ENCODE peak calls at places on chromosomes 11 and 22, in six cellular contexts. J is EH; H is stimulated activated CD8-positive, alpha-beta memory T cell treated with anti-CD3 and anti-CD28 coated beads, Interleukin-4, amount 100 ng/mL, for 48 hours; L is Daoy; F is CD14-positive monocyte; B is stimulated activated CD4-positive, alpha-beta T cell treated with anti-CD3 and anti-CD28 coated beads, Interleukin-4, amount 100 ng/mL, for 48 hours. K is an unnamed sample.
A peak's percentile ranks its signal among the peaks of the same experiment; 100 is the strongest.

GRCh38 chr11:3198815-3199214 is 19.8 kb downstream of the MRGPRG start:
- DNase-seq in J (no peak), H (no peak), L (no peak), F (no peak), B (no peak), K (no peak)

GRCh38 chr11:86917577-86917976 is 37.6 kb downstream of the FZD4 start:
- DNase-seq in J (no peak), H (no peak), L (no peak), F (no peak), B (no peak), K (no peak)

GRCh38 chr11:36385121-36385530 is 89.0 kb downstream of the PRR5L start:
- DNase-seq in J (peak; percentile 58), H (no peak), L (peak; percentile 87), F (no peak), B (no peak), K (no peak)

GRCh38 chr11:7418061-7418460 is 67.2 kb upstream of the OLFML1 start:
- DNase-seq in J (no peak), H (no peak), L (peak; percentile 87), F (no peak), B (no peak), K (no peak)

GRCh38 chr22:46577361-46578249 is 40.2 kb upstream of the CELSR1 start:
- DNase-seq in J (no peak), H (no peak), L (no peak), F (peak; percentile 46), B (no peak), K (no peak)

GRCh38 chr11:67032830-67033555 is 10.1 kb downstream of the SYT12 start:
- DNase-seq in J (peak; percentile 95), H (no peak), L (peak; percentile 94), F (no peak), B (no peak), K (no peak)

GRCh38 chr11:78190374-78190773 is 1.7 kb downstream of the USP35 start:
- DNase-seq in J (peak; percentile 11), H (no peak), L (no peak), F (no peak), B (no peak), K (no peak)

GRCh38 chr11:121661796-121662508 is 209.2 kb upstream of the SORL1-AS1 start:
- DNase-seq in J (peak; percentile 93), H (no peak), L (no peak), F (no peak), B (no peak), K (no peak)

GRCh38 chr11:43542734-43543133 is 137.8 kb upstream of the HSD17B12 start:
- DNase-seq in J (no peak), H (no peak), L (no peak), F (no peak), B (no peak), K (no peak)

GRCh38 chr11:105202422-105202821 is 62.9 kb upstream of the CARD18 start:
- DNase-seq in J (no peak), H (no peak), L (no peak), F (no peak), B (no peak), K (no peak)

GRCh38 chr11:120209750-120210650 is 832 bp upstream of the OAF start:
- DNase-seq in J (peak; percentile 36), H (peak; percentile 32), L (no peak), F (no peak), B (no peak), K (no peak)

GRCh38 chr22:50146440-50147228 is 23.9 kb upstream of the PANX2 start:
- DNase-seq in J (peak; percentile 58), H (no peak), L (peak; percentile 72), F (peak; percentile 48), B (no peak), K (no peak)

GRCh38 chr22:23215294-23216204 is 35.2 kb downstream of the BCR start:
- DNase-seq in J (peak; percentile 83), H (no peak), L (peak; percentile 45), F (no peak), B (no peak), K (no peak)

GRCh38 chr22:50250555-50251471 is at the start of gene HDAC10:
- DNase-seq in J (peak; percentile 83), H (peak; percentile 89), L (peak; percentile 79), F (peak; percentile 70), B (peak; percentile 79), K (peak; percentile 94)

GRCh38 chr11:21316591-21316990 is 647.2 kb downstream of the NELL1 start:
- DNase-seq in J (no peak), H (no peak), L (no peak), F (no peak), B (no peak), K (no peak)

GRCh38 chr11:8228206-8228605 is 35.5 kb downstream of the LMO1 start:
- DNase-seq in J (no peak), H (no peak), L (no peak), F (no peak), B (no peak), K (no peak)

GRCh38 chr22:23686416-23687024 is 4.3 kb upstream of the RGL4 start:
- DNase-seq in J (no peak), H (no peak), L (no peak), F (no peak), B (no peak), K (no peak)

GRCh38 chr22:38072322-38073149 is 11.4 kb downstream of the SLC16A8 start:
- DNase-seq in J (no peak), H (no peak), L (no peak), F (no peak), B (no peak), K (no peak)

GRCh38 chr11:122170815-122171475 is 54.9 kb upstream of the BLID start:
- DNase-seq in J (peak; percentile 95), H (peak; percentile 25), L (peak; percentile 91), F (no peak), B (no peak), K (no peak)

GRCh38 chr22:23520875-23521441 is 59.1 kb downstream of the IGLL1 start:
- DNase-seq in J (peak; percentile 48), H (no peak), L (peak; percentile 28), F (no peak), B (no peak), K (peak; percentile 21)

GRCh38 chr11:100808904-100809491 is 121.9 kb downstream of the ARHGAP42 start:
- DNase-seq in J (peak; percentile 47), H (no peak), L (peak; percentile 79), F (no peak), B (no peak), K (no peak)

GRCh38 chr11:44542372-44542771 is 23.1 kb upstream of the CD82 start:
- DNase-seq in J (no peak), H (no peak), L (no peak), F (no peak), B (no peak), K (no peak)

GRCh38 chr22:42844756-42845155 is 12.3 kb downstream of the ARFGAP3 start:
- DNase-seq in J (peak; percentile 95), H (no peak), L (no peak), F (no peak), B (no peak), K (no peak)

GRCh38 chr11:11025087-11025486 is 167.2 kb upstream of the ZBED5 start:
- DNase-seq in J (peak; percentile 64), H (no peak), L (peak; percentile 54), F (no peak), B (no peak), K (no peak)

GRCh38 chr11:120400564-120401364 is 64.6 kb downstream of the ARHGEF12 start:
- DNase-seq in J (peak; percentile 98), H (no peak), L (peak; percentile 89), F (no peak), B (no peak), K (no peak)

GRCh38 chr22:43828711-43829447 is 16.8 kb upstream of the EFCAB6 start:
- DNase-seq in J (peak; percentile 15), H (no peak), L (no peak), F (peak; percentile 25), B (no peak), K (no peak)

GRCh38 chr11:122306776-122307479 is 190.9 kb upstream of the BLID start:
- DNase-seq in J (no peak), H (no peak), L (no peak), F (no peak), B (no peak), K (no peak)

GRCh38 chr11:113311536-113311935 is 2.8 kb upstream of the TTC12 start:
- DNase-seq in J (peak; percentile 13), H (no peak), L (no peak), F (no peak), B (no peak), K (no peak)

GRCh38 chr11:119025978-119026766 is 4.5 kb downstream of the SLC37A4 start:
- DNase-seq in J (no peak), H (no peak), L (no peak), F (no peak), B (no peak), K (no peak)

GRCh38 chr11:76860539-76861475 is at the start of gene ACER3:
- DNase-seq in J (peak; percentile 92), H (peak; percentile 92), L (peak; percentile 94), F (peak; percentile 84), B (peak; percentile 76), K (peak; percentile 90)

GRCh38 chr11:120184946-120185677 is 25.7 kb upstream of the OAF start:
- DNase-seq in J (peak; percentile 59), H (no peak), L (no peak), F (no peak), B (no peak), K (no peak)

GRCh38 chr22:28956506-28956905 is 73.1 kb downstream of the ZNRF3 start:
- DNase-seq in J (no peak), H (no peak), L (no peak), F (no peak), B (no peak), K (no peak)

GRCh38 chr11:74347381-74347780 is 35.9 kb upstream of the P4HA3 start:
- DNase-seq in J (peak; percentile 54), H (no peak), L (no peak), F (no peak), B (no peak), K (no peak)

GRCh38 chr11:1022908-1023810 is 13.4 kb downstream of the MUC6 start:
- DNase-seq in J (no peak), H (no peak), L (no peak), F (no peak), B (no peak), K (no peak)

GRCh38 chr11:69840371-69841169 is 21.4 kb upstream of the FGF3 start:
- DNase-seq in J (no peak), H (no peak), L (peak; percentile 77), F (no peak), B (no peak), K (no peak)

GRCh38 chr11:44751066-44751465 is 24.3 kb downstream of the TSPAN18 start:
- DNase-seq in J (no peak), H (no peak), L (no peak), F (no peak), B (no peak), K (no peak)

GRCh38 chr11:46701078-46701654 is 335 bp downstream of the ZNF408 start:
- DNase-seq in J (no peak), H (peak; percentile 32), L (no peak), F (no peak), B (no peak), K (no peak)

K was measured in GM12892.